ENCODE peak calls at places on chromosome 7, in nine cellular contexts. S, Y, V, G, U, H, J, P and M are unnamed samples.

GRCh38 chr7:956031-956430 is 1.6 kb upstream of the ADAP1 start:
- DNase-seq in S (no peak), Y (no peak), V (no peak), G (no peak), U (no peak), H (no peak), J (no peak), P (no peak), M (no peak)

GRCh38 chr7:42414028-42414427 is 177.0 kb upstream of the GLI3 start:
- DNase-seq in S (no peak), Y (no peak), V (no peak), G (no peak), U (no peak), H (no peak), J (no peak), P (no peak), M (no peak)

GRCh38 chr7:127751062-127751722 is 99.2 kb downstream of the SND1 start:
- DNase-seq in S (no peak), Y (peak; percentile 7), V (peak; percentile 62), G (peak; percentile 84), U (no peak), H (peak; percentile 89), J (no peak), P (no peak), M (no peak)

GRCh38 chr7:130095812-130096211 is 25.5 kb downstream of the KLHDC10 start:
- DNase-seq in S (no peak), Y (peak; percentile 72), V (peak; percentile 32), G (peak; percentile 77), U (no peak), H (no peak), J (no peak), P (no peak), M (no peak)

GRCh38 chr7:157490465-157490912 is 153.7 kb downstream of the DNAJB6 start:
- DNase-seq in S (no peak), Y (peak; percentile 12), V (no peak), G (peak; percentile 81), U (no peak), H (peak; percentile 68), J (peak; percentile 46), P (peak; percentile 71), M (no peak)

GRCh38 chr7:156203923-156204322 is 391.7 kb upstream of the SHH start:
- DNase-seq in S (no peak), Y (no peak), V (no peak), G (no peak), U (no peak), H (no peak), J (no peak), P (no peak), M (no peak)

GRCh38 chr7:52685351-52685750 is 350.1 kb upstream of the POM121L12 start:
- DNase-seq in S (no peak), Y (no peak), V (no peak), G (no peak), U (no peak), H (no peak), J (no peak), P (no peak), M (no peak)

GRCh38 chr7:134632937-134633540 is 13.6 kb upstream of the BPGM start:
- DNase-seq in S (no peak), Y (peak; percentile 46), V (no peak), G (peak; percentile 64), U (peak; percentile 31), H (peak; percentile 58), J (peak; percentile 41), P (peak; percentile 54), M (no peak)

GRCh38 chr7:9691286-9691685 is 1257.9 kb downstream of the NXPH1 start:
- DNase-seq in S (no peak), Y (no peak), V (no peak), G (no peak), U (no peak), H (no peak), J (no peak), P (no peak), M (no peak)

GRCh38 chr7:73735526-73735905 is 3.1 kb downstream of the ABHD11 start:
- DNase-seq in S (no peak), Y (no peak), V (no peak), G (no peak), U (no peak), H (no peak), J (no peak), P (no peak), M (no peak)

GRCh38 chr7:6691609-6692106 is 15.1 kb downstream of the ZNF12 start:
- DNase-seq in S (no peak), Y (no peak), V (no peak), G (peak; percentile 41), U (no peak), H (peak; percentile 41), J (no peak), P (no peak), M (no peak)

GRCh38 chr7:142298009-142298408 is 40.2 kb upstream of the PRSS58 start:
- DNase-seq in S (no peak), Y (no peak), V (no peak), G (peak; percentile 8), U (no peak), H (no peak), J (no peak), P (no peak), M (no peak)

GRCh38 chr7:49852619-49853462 is 79.4 kb downstream of the VWC2 start:
- DNase-seq in S (no peak), Y (no peak), V (no peak), G (peak; percentile 44), U (no peak), H (peak; percentile 33), J (no peak), P (peak; percentile 23), M (peak; percentile 20)

GRCh38 chr7:139883814-139884213 is 54.8 kb downstream of the TBXAS1 start:
- DNase-seq in S (no peak), Y (no peak), V (no peak), G (no peak), U (no peak), H (no peak), J (no peak), P (no peak), M (no peak)

GRCh38 chr7:107659666-107660065 is 962 bp upstream of the SLC26A4 start:
- DNase-seq in S (no peak), Y (peak; percentile 69), V (peak; percentile 36), G (peak; percentile 91), U (no peak), H (peak; percentile 74), J (no peak), P (peak; percentile 69), M (no peak)

GRCh38 chr7:107663196-107663595 is 2.6 kb downstream of the SLC26A4 start:
- DNase-seq in S (no peak), Y (no peak), V (no peak), G (no peak), U (no peak), H (no peak), J (no peak), P (no peak), M (no peak)

GRCh38 chr7:107661081-107661864 is 645 bp downstream of the SLC26A4 start:
- DNase-seq in S (no peak), Y (peak; percentile 51), V (no peak), G (peak; percentile 41), U (peak; percentile 8), H (peak; percentile 52), J (no peak), P (peak; percentile 65), M (peak; percentile 13)

GRCh38 chr7:107660381-107661080 is at the start of gene SLC26A4:
- DNase-seq in S (no peak), Y (no peak), V (no peak), G (no peak), U (no peak), H (no peak), J (no peak), P (peak; percentile 66), M (no peak)

DNA sequence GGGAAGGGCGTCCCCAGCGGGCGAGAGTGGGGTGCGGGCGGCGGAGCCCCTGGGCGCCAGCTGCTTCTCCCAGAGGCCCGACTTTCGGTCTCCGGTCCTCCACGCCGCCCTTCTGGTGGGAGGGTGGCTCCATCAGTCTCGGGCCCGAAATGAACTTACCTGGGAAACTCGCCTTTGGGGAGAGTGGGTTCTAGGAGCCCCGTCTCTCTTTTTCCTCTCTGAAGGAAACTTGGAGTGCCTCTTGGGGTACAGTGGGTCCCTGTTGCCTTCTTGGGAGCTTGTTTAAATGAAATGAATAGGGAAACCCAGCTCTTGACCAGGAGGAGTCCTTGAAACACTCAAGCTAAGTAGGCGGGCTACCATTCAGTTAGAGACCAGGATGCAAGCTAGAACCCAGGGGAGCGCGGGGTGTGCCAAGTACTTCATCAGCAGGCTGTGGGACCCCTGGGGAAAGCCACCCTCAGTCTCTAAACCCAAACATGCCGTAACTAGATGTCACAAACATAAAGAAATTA is 1.3 kb downstream of the SLC26A4 start:
- DNase-seq in S (no peak), Y (no peak), V (no peak), G (no peak), U (no peak), H (no peak), J (no peak), P (no peak), M (no peak)
- TF ChIP-seq CTCF in S (no peak), Y (peak; percentile 0), V (no peak), G (no peak), U (no peak), H (no peak), J (no peak), P (peak; percentile 23), M (no peak)

GRCh38 chr7:85014936-85015335 is 171.9 kb downstream of the SEMA3D start:
- DNase-seq in S (no peak), Y (no peak), V (no peak), G (no peak), U (no peak), H (no peak), J (no peak), P (no peak), M (no peak)
- TF ChIP-seq CTCF in S (no peak), Y (no peak), V (peak; percentile 16), G (no peak), U (no peak), H (peak; percentile 14), J (no peak), P (no peak), M (peak; percentile 9)

DNA sequence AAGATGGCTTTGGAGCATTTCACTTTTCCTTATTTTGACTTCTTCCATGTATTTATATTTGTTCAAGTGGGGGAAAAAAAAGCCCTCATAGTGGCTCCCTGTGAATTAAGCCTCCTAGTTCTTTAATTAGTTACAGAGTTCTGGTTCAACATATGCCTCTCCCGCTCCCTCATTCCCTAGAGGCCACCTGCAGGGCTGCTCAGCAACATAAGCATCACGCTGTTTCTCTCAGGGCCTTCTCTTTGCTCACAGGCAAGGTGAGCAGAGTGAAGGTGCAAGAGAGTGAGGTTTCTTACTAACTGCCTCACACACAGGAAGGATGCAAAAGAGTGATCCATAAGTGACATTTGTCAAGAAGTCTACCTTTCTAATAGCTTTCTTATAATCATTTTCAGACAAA is 196.7 kb downstream of the SEMA3E start:
- DNase-seq in S (no peak), Y (no peak), V (no peak), G (no peak), U (no peak), H (no peak), J (no peak), P (no peak), M (no peak)
- TF ChIP-seq CTCF in S (no peak), Y (no peak), V (no peak), G (no peak), U (no peak), H (no peak), J (no peak), P (no peak), M (no peak)

DNA sequence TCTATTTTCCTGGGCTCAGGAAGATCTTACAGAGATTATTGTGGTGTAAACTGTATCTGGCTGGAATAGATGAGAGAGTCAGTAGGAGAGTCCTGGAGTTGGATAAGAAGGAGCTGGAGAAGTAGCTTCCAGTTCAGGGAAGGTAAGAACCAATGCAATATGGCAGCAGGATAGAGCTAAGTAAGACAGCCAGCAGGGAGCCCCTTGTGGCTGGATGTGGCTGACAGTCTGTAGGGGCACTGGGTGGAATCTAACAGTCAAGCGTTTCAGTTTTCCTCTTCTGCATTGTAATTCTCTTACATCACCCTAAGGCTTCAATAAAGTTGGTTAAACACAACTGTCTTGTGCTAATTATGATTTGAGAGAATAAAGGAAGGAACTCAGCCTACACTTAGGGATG is 105.8 kb upstream of the EEPD1 start:
- DNase-seq in S (no peak), Y (no peak), V (no peak), G (no peak), U (no peak), H (no peak), J (no peak), P (no peak), M (no peak)
- TF ChIP-seq CTCF in S (no peak), Y (peak; percentile 23), V (peak; percentile 35), G (peak; percentile 28), U (no peak), H (no peak), J (no peak), P (no peak), M (no peak)